ENCODE peak calls at places on chromosome X, in eight cellular contexts. R is IMR-90, J is adrenal gland, G is transverse colon, C is suprapubic skin, E is breast epithelium, L is Peyer's patch, V is ovary. Z is an unnamed sample. For H3K4me1, the result is how much of the 10 kb centered on the place peaks cover.

GRCh38 chrX:152136312-152136711 is 2.1 kb downstream of the MAGEA10 start:
- DNase-seq in L (no peak), G (no peak), V (no peak), C (no peak), R (no peak), E (no peak), J (no peak), Z (no peak)

GRCh38 chrX:19672211-19672814 is 157.0 kb upstream of the MAP3K15 start:
- DNase-seq in R (no peak), G (no peak), C (no peak), E (no peak), V (no peak), L (no peak), J (no peak), Z (no peak)

GRCh38 chrX:8726031-8726652 is 5.8 kb downstream of the ANOS1 start:
- DNase-seq in E (no peak), J (no peak), V (no peak), C (no peak), G (no peak), L (no peak), R (no peak), Z (no peak)

GRCh38 chrX:110087485-110088356 is 84.8 kb downstream of the TMEM164 start:
- DNase-seq in L (no peak), J (peak), V (no peak), E (no peak), G (no peak), C (no peak), R (peak), Z (peak)

GRCh38 chrX:4379071-4379470 is 665.6 kb upstream of the PRKX start:
- DNase-seq in L (no peak), E (no peak), R (no peak), V (no peak), C (no peak), J (no peak), G (no peak), Z (no peak)

GRCh38 chrX:16989750-16990149 is 43.3 kb downstream of the REPS2 start:
- DNase-seq in L (no peak), J (no peak), V (no peak), G (no peak), C (no peak), R (no peak), E (no peak), Z (no peak)

GRCh38 chrX:44082829-44083228 is 109.6 kb upstream of the NDP start:
- DNase-seq in G (no peak), E (no peak), C (no peak), V (no peak), J (no peak), L (no peak), R (no peak), Z (no peak)

GRCh38 chrX:154115750-154116149 is 18.2 kb upstream of the MECP2 start:
- DNase-seq in G (no peak), R (no peak), L (no peak), V (no peak), C (no peak), E (no peak), J (no peak), Z (no peak)

GRCh38 chrX:71103110-71103983 is 3.2 kb downstream of the CXorf65 start:
- DNase-seq in V (no peak), R (no peak), E (no peak), J (no peak), G (peak), C (no peak), L (no peak), Z (no peak)

GRCh38 chrX:101408530-101408836 is 461 bp downstream of the HNRNPH2 start:
- DNase-seq in R (no peak), L (no peak), G (no peak), V (no peak), E (no peak), J (no peak), C (no peak), Z (no peak)
- TF ChIP-seq POLR2A in R (no peak), L (no peak), G (no peak), V (no peak), E (no peak), J (no peak), C (no peak), Z (no peak)

DNA sequence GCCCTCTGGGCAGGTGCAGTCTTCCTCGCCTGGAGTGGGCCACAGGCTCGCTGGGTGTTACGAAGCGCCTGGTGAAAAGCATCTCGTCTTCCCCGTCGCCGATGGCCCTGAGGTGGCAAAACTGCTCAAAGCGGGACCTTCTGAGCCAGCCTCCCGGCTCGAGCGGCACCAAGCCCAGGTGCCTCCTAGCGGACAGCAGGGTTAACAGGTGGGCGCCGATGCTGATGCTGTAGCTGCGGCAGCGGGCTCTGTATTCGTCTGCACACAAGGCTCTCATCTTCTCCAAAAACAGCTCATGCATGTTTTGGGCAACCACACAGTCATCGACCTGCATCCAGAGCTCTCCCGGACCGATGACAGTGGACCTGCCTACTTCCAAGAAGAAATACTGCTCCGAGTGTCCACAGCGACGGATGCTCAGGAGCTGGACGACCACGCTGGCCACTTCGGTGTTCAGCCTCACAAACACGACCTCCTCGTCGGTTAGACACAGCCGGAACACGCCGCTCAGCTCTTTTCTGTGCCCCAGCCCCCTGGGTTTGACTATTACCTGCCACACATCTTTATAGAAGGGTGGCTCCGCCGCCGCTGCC is 1.2 kb downstream of the IRS4 start:
- DNase-seq in J (no peak), G (no peak), V (peak), E (no peak), R (no peak), L (no peak), C (no peak), Z (no peak)
- TF ChIP-seq CTCF in J (no peak), G (no peak), V (no peak), E (no peak), R (no peak), L (no peak), C (no peak), Z (no peak)

GRCh38 chrX:68935362-68935761 is 106.5 kb downstream of the EFNB1 start:
- DNase-seq in G (peak), C (peak), V (no peak), L (no peak), J (no peak), E (no peak), R (no peak), Z (no peak)
- H3K4me1 ChIP-seq in G (under half), C (under half), V (under half), L (under half), J (under half), E (under half), R (under half), Z (under half)

DNA sequence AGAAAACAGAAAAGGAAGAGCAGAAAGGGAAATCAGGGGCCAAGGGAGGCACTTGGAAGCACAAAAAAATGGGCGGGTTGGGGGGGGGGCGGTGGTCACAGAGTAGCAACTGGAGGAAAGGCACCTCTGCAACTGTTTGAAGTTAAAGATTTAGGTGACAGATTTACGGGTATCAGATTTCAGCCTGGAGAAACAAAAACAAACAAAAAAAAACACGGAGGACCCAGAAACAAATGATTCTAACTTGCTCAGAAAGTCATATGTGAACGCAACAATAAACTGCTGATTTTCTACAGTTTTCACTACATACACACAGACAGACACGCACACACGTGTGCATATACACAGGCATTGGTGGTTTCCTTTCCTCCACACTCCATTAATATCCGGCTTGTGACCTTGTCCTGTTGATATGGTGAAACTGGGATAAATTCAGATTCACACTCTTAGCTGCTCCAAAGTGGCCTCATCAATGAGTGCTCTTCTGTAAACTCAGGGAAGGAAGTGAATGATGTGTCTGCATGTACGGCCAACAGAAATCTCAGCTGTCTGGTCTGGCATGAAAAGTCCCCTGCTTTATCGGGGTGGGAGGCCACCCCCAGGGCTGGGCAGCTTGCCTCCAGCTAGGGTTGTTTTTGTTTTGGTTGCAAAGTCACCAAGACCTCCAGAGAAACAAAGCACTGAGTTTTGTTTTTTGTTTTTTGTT is 54.3 kb downstream of the CHST7 start:
- DNase-seq in G (no peak), L (no peak), C (peak), R (no peak), E (no peak), V (peak), J (no peak), Z (peak)
- TF ChIP-seq POLR2A in G (no peak), L (no peak), C (no peak), R (no peak), E (no peak), V (no peak), J (no peak), Z (no peak)

GRCh38 chrX:23631136-23631535 is 36.2 kb upstream of the PRDX4 start:
- DNase-seq in E (no peak), L (no peak), G (no peak), C (no peak), V (no peak), R (peak), J (no peak), Z (no peak)

GRCh38 chrX:23637187-23637586 is 30.1 kb upstream of the PRDX4 start:
- DNase-seq in V (no peak), E (no peak), L (no peak), R (no peak), J (no peak), C (no peak), G (no peak), Z (no peak)

GRCh38 chrX:23634181-23634580 is 33.1 kb upstream of the PRDX4 start:
- DNase-seq in L (no peak), V (no peak), G (no peak), R (no peak), E (no peak), C (no peak), J (no peak), Z (no peak)
- TF ChIP-seq CTCF in L (no peak), V (no peak), G (no peak), R (peak), E (no peak), C (no peak), J (no peak), Z (no peak)

GRCh38 chrX:12868747-12869146 is 1.9 kb downstream of the TLR7 start:
- DNase-seq in J (no peak), L (no peak), G (no peak), V (no peak), E (no peak), R (no peak), C (no peak), Z (no peak)
- H3K4me1 ChIP-seq in J (under half), L (under half), G (under half), V (under half), E (under half), R (under half), C (under half), Z (under half)

DNA sequence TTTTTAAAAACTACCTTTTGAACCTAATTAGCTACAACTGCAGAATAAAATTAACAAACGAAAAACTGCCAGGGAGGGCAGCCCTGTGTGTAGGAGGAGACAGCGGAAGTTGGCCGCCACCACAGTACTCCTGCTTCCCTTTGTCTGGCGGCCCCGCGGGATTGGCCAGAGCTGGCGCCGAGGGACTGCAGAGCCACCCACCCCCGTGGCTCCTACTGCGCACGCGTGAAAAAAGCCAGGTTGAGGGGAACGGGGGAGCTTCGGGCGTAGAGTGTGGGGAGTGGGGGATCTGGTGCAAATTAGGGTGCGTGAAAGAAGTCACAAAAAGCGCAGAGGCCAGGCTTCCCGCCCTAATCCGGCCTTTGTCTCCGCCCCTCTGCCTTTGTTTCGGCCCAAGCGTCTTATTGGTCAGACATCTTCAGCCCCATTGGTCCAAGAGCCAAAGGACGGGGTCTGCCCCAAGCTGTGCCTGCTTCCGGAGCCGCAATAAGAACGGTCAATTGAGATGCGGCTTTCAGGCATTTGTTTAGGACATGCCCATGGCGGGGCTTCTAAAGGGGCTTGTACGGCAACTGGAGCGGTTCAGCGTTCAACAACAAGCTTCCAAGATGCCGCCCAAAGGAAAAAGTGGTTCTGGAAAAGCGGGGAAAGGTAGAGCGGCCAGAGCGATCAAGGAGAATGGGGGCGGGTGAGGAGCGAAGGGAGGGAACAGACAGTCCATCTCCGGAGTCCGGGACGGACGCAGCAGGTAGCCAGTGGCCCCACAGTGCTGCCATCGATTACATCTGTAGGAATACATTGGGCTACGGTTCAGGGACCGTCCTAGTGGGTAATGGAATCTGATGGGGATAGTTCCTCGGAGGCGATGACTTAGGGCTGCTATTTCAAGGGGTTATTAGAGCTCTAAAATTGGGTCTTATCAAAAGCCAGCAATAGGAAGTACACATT is at the start of gene PIN4:
- DNase-seq in J (peak), C (peak), E (peak), V (peak), L (peak), R (peak), G (peak), Z (peak)
- TF ChIP-seq POLR2A in J (peak), C (no peak), E (no peak), V (peak), L (no peak), R (peak), G (peak), Z (no peak)

GRCh38 chrX:102840871-102841705 is 96.0 kb upstream of the RAB40AL start:
- DNase-seq in R (peak), C (no peak), G (no peak), V (no peak), L (no peak), J (no peak), E (no peak), Z (no peak)
- TF ChIP-seq CTCF in R (peak), C (no peak), G (no peak), V (no peak), L (no peak), J (no peak), E (no peak), Z (no peak)

Z was measured in tibial nerve.